ENCODE peak calls at places on chromosomes 11 and 22, in four cellular contexts. One of them, this sample, is unnamed.

GRCh38 chr11:107453594-107454286 is 3.9 kb downstream of the CWF19L2 start:
- DNase-seq in upper lobe of left lung: no peak
- DNase-seq in GM23338: no peak
- DNase-seq in sigmoid colon: no peak
- DNase-seq in this sample: no peak

GRCh38 chr11:28168718-28169117 is 60.5 kb downstream of the METTL15 start:
- DNase-seq in upper lobe of left lung: no peak
- DNase-seq in GM23338: no peak
- DNase-seq in sigmoid colon: no peak
- DNase-seq in this sample: no peak

GRCh38 chr11:69352715-69353325 is 58.9 kb downstream of the MYEOV start:
- DNase-seq in GM23338: no peak
- DNase-seq in sigmoid colon: no peak
- DNase-seq in upper lobe of left lung: peak; percentile 19
- DNase-seq in this sample: no peak

GRCh38 chr22:37933711-37934376 is 19.6 kb downstream of the C22orf23 start:
- DNase-seq in upper lobe of left lung: peak; percentile 97
- DNase-seq in sigmoid colon: peak; percentile 94
- DNase-seq in GM23338: peak; percentile 97
- DNase-seq in this sample: peak; percentile 86

GRCh38 chr11:45089845-45090499 is 56.5 kb upstream of the PRDM11 start:
- DNase-seq in sigmoid colon: no peak
- DNase-seq in GM23338: peak; percentile 79
- DNase-seq in upper lobe of left lung: no peak
- DNase-seq in this sample: no peak

GRCh38 chr11:76649964-76650363 is 20.6 kb downstream of the LRRC32 start:
- DNase-seq in upper lobe of left lung: no peak
- DNase-seq in sigmoid colon: peak; percentile 9
- DNase-seq in GM23338: no peak
- DNase-seq in this sample: no peak

GRCh38 chr11:69011624-69012091 is 1.4 kb downstream of the MRGPRF start:
- DNase-seq in GM23338: no peak
- DNase-seq in upper lobe of left lung: no peak
- DNase-seq in sigmoid colon: no peak
- DNase-seq in this sample: no peak

GRCh38 chr11:108664241-108664640 is 628 bp upstream of the DDX10 start:
- DNase-seq in sigmoid colon: no peak
- DNase-seq in upper lobe of left lung: no peak
- DNase-seq in GM23338: no peak
- DNase-seq in this sample: no peak

GRCh38 chr11:75583710-75584658 is 21.9 kb downstream of the SERPINH1 start:
- DNase-seq in sigmoid colon: peak; percentile 92
- DNase-seq in upper lobe of left lung: peak; percentile 77
- DNase-seq in GM23338: peak; percentile 82
- DNase-seq in this sample: no peak

GRCh38 chr11:15563054-15563453 is 448.3 kb downstream of the INSC start:
- DNase-seq in sigmoid colon: no peak
- DNase-seq in upper lobe of left lung: no peak
- DNase-seq in GM23338: no peak
- DNase-seq in this sample: no peak

GRCh38 chr22:40452730-40453487 is 82.5 kb downstream of the SGSM3 start:
- DNase-seq in sigmoid colon: no peak
- DNase-seq in GM23338: no peak
- DNase-seq in upper lobe of left lung: no peak
- DNase-seq in this sample: no peak

GRCh38 chr11:71446942-71447688 is 1.1 kb downstream of the DHCR7 start:
- DNase-seq in sigmoid colon: peak; percentile 73
- DNase-seq in upper lobe of left lung: peak; percentile 58
- DNase-seq in GM23338: no peak
- DNase-seq in this sample: peak; percentile 67

GRCh38 chr22:37777122-37777687 is 30.5 kb upstream of the GCAT start:
- DNase-seq in upper lobe of left lung: peak; percentile 79
- DNase-seq in sigmoid colon: peak; percentile 83
- DNase-seq in GM23338: peak; percentile 35
- DNase-seq in this sample: no peak

GRCh38 chr11:111189466-111189865 is 56.1 kb upstream of the POU2AF2 start:
- DNase-seq in sigmoid colon: no peak
- DNase-seq in upper lobe of left lung: no peak
- DNase-seq in GM23338: peak; percentile 10
- DNase-seq in this sample: no peak

GRCh38 chr22:45210577-45211431 is 29.9 kb downstream of the KIAA0930 start:
- DNase-seq in upper lobe of left lung: no peak
- DNase-seq in GM23338: no peak
- DNase-seq in sigmoid colon: no peak
- DNase-seq in this sample: no peak

GRCh38 chr11:65720237-65720934 is at the start of gene RNASEH2C:
- DNase-seq in sigmoid colon: peak; percentile 91
- DNase-seq in upper lobe of left lung: peak; percentile 89
- DNase-seq in GM23338: peak; percentile 95
- DNase-seq in this sample: peak; percentile 75

GRCh38 chr11:75344761-75345454 is 6.6 kb downstream of the ARRB1 start:
- DNase-seq in upper lobe of left lung: no peak
- DNase-seq in GM23338: no peak
- DNase-seq in sigmoid colon: no peak
- DNase-seq in this sample: no peak

GRCh38 chr22:48376428-48376827 is 1451.2 kb downstream of the BRD1 start:
- DNase-seq in GM23338: peak; percentile 26
- DNase-seq in upper lobe of left lung: no peak
- DNase-seq in sigmoid colon: no peak
- DNase-seq in this sample: no peak

GRCh38 chr11:80773919-80774318 is 1333.1 kb upstream of the TENM4 start:
- DNase-seq in GM23338: no peak
- DNase-seq in sigmoid colon: no peak
- DNase-seq in upper lobe of left lung: no peak
- DNase-seq in this sample: no peak

GRCh38 chr11:15852179-15852578 is 504.2 kb downstream of the SOX6 start:
- DNase-seq in sigmoid colon: no peak
- DNase-seq in upper lobe of left lung: no peak
- DNase-seq in GM23338: peak; percentile 53
- DNase-seq in this sample: no peak

GRCh38 chr11:86194998-86195397 is 49.6 kb upstream of the EED start:
- DNase-seq in GM23338: no peak
- DNase-seq in upper lobe of left lung: no peak
- DNase-seq in sigmoid colon: no peak
- DNase-seq in this sample: no peak

GRCh38 chr11:14612624-14613023 is 31.0 kb upstream of the PDE3B start:
- DNase-seq in GM23338: no peak
- DNase-seq in sigmoid colon: no peak
- DNase-seq in upper lobe of left lung: peak; percentile 31
- DNase-seq in this sample: peak; percentile 43

GRCh38 chr11:111603633-111604130 is 1.4 kb downstream of the SIK2 start:
- DNase-seq in GM23338: no peak
- DNase-seq in upper lobe of left lung: no peak
- DNase-seq in sigmoid colon: no peak
- DNase-seq in this sample: no peak

GRCh38 chr11:110298298-110298765 is 1.9 kb upstream of the RDX start:
- DNase-seq in upper lobe of left lung: no peak
- DNase-seq in GM23338: no peak
- DNase-seq in sigmoid colon: no peak
- DNase-seq in this sample: no peak

GRCh38 chr11:47587039-47587675 is 679 bp downstream of the FAM180B start:
- DNase-seq in GM23338: no peak
- DNase-seq in sigmoid colon: no peak
- DNase-seq in upper lobe of left lung: no peak
- DNase-seq in this sample: no peak

GRCh38 chr22:31911565-31912401 is 32.6 kb upstream of the YWHAH start:
- DNase-seq in sigmoid colon: no peak
- DNase-seq in GM23338: no peak
- DNase-seq in upper lobe of left lung: no peak
- DNase-seq in this sample: no peak

GRCh38 chr11:95152878-95153856 is 63.5 kb downstream of the ENDOD1 start:
- DNase-seq in GM23338: no peak
- DNase-seq in sigmoid colon: no peak
- DNase-seq in upper lobe of left lung: no peak
- DNase-seq in this sample: no peak

GRCh38 chr11:7965386-7965785 is at the start of gene NLRP10:
- DNase-seq in GM23338: no peak
- DNase-seq in upper lobe of left lung: no peak
- DNase-seq in sigmoid colon: no peak
- DNase-seq in this sample: no peak

GRCh38 chr11:41522391-41522790 is 62.9 kb upstream of the LRRC4C start:
- DNase-seq in upper lobe of left lung: no peak
- DNase-seq in GM23338: no peak
- DNase-seq in sigmoid colon: no peak
- DNase-seq in this sample: no peak

GRCh38 chr11:35968386-35969088 is 24.7 kb downstream of the LDLRAD3 start:
- DNase-seq in upper lobe of left lung: no peak
- DNase-seq in sigmoid colon: no peak
- DNase-seq in GM23338: no peak
- DNase-seq in this sample: no peak

GRCh38 chr11:36333897-36334296 is 37.8 kb downstream of the PRR5L start:
- DNase-seq in GM23338: peak; percentile 92
- DNase-seq in sigmoid colon: no peak
- DNase-seq in upper lobe of left lung: no peak
- DNase-seq in this sample: no peak

GRCh38 chr22:17629646-17630045 is 1.1 kb upstream of the ATP6V1E1 start:
- DNase-seq in sigmoid colon: no peak
- DNase-seq in upper lobe of left lung: no peak
- DNase-seq in GM23338: no peak
- DNase-seq in this sample: peak; percentile 36

GRCh38 chr11:119970566-119970965 is 167.3 kb downstream of the TRIM29 start:
- DNase-seq in sigmoid colon: no peak
- DNase-seq in upper lobe of left lung: no peak
- DNase-seq in GM23338: no peak
- DNase-seq in this sample: no peak
- H3K4me3 ChIP-seq in sigmoid colon: no peak overlapping the region
- H3K4me3 ChIP-seq in upper lobe of left lung: no peak overlapping the region
- H3K4me3 ChIP-seq in GM23338: no peak overlapping the region
- H3K4me3 ChIP-seq in this sample: no peak overlapping the region

GRCh38 chr11:115630109-115630700 is 126.0 kb upstream of the CADM1 start:
- DNase-seq in GM23338: peak; percentile 61
- DNase-seq in upper lobe of left lung: no peak
- DNase-seq in sigmoid colon: no peak
- DNase-seq in this sample: no peak
- H3K27me3 ChIP-seq in GM23338: no peaks in the 10 kb centered on the region
- H3K27me3 ChIP-seq in upper lobe of left lung: no peaks in the 10 kb centered on the region
- H3K27me3 ChIP-seq in sigmoid colon: no peaks in the 10 kb centered on the region
- H3K27me3 ChIP-seq in this sample: no peaks in the 10 kb centered on the region

GRCh38 chr22:42960146-42960509 is 54.8 kb downstream of the PACSIN2 start:
- DNase-seq in GM23338: no peak
- DNase-seq in sigmoid colon: no peak
- DNase-seq in upper lobe of left lung: no peak
- DNase-seq in this sample: peak; percentile 46

GRCh38 chr22:42961815-42962214 is 53.1 kb downstream of the PACSIN2 start:
- DNase-seq in sigmoid colon: no peak
- DNase-seq in upper lobe of left lung: no peak
- DNase-seq in GM23338: no peak
- DNase-seq in this sample: peak; percentile 54

GRCh38 chr22:42962295-42963230 is 52.4 kb downstream of the PACSIN2 start:
- DNase-seq in GM23338: no peak
- DNase-seq in upper lobe of left lung: peak; percentile 87
- DNase-seq in sigmoid colon: no peak
- DNase-seq in this sample: peak; percentile 79

GRCh38 chr22:42964994-42965699 is 49.8 kb downstream of the PACSIN2 start:
- DNase-seq in upper lobe of left lung: no peak
- DNase-seq in GM23338: no peak
- DNase-seq in sigmoid colon: no peak
- DNase-seq in this sample: no peak

DNA sequence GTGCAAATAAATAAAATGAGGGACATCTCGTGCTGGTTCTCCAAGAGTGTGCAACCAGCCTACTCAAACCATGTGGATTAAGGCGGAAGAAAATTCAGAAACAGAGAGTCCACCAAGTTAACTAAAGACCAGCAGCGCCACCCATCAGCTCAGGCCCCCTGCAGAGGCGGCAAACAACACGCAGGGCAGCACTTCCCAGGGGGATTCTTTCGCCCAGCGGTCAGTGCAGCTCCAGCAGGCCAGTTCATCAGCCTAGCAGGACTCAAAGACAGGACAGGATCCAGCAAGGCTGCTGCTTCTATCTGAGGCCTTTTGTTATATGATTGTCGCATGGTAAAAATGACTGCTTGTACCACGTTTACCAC is 51.7 kb downstream of the PACSIN2 start:
- DNase-seq in GM23338: no peak
- DNase-seq in upper lobe of left lung: no peak
- DNase-seq in sigmoid colon: no peak
- DNase-seq in this sample: no peak
- TF ChIP-seq POLR2AphosphoS5 in GM23338: no peak
- TF ChIP-seq POLR2AphosphoS5 in upper lobe of left lung: no peak
- TF ChIP-seq POLR2AphosphoS5 in sigmoid colon: no peak
- TF ChIP-seq POLR2AphosphoS5 in this sample: no peak

DNA sequence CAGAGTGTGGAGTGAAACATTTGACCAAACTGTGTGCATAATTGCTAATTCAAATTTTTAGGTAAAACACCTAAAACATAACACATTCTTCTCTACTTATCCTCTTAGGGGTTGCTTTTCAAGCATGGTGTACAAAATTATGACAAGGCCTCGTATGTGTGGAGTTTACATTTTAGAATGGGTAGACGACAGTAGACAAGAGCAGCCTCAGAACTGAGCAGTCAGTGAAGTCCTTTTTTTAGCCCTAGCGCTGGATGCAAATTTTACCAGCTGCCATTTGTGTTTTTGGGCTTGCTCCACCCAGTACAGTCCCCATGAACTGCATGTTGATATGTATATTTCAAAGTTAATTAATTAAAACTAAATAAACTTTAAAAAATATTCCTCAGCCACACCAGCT is 64.7 kb upstream of the TOP3B start:
- DNase-seq in sigmoid colon: no peak
- DNase-seq in upper lobe of left lung: no peak
- DNase-seq in GM23338: no peak
- DNase-seq in this sample: no peak
- H3K4me3 ChIP-seq in sigmoid colon: no peak overlapping the region
- H3K4me3 ChIP-seq in upper lobe of left lung: no peak overlapping the region
- H3K4me3 ChIP-seq in GM23338: no peak overlapping the region
- H3K4me3 ChIP-seq in this sample: no peak overlapping the region

This sample was measured in HL-60.